ENCODE peak calls at places on chromosomes 5 and 9, in six cellular contexts. Y is stimulated activated CD8-positive, alpha-beta memory T cell treated with anti-CD3 and anti-CD28 coated beads, Interleukin-4, amount 100 ng/mL, for 24 hours; F is psoas muscle; L is activated effector memory CD4-positive, alpha-beta T cell treated with Interleukin-2 at 50 U/mL for 16 hours; E is upper lobe of right lung; X is uterus. N is an unnamed sample.

GRCh38 chr9:121073038-121073437 is 1.7 kb upstream of the CNTRL start:
- DNase-seq in E (no peak), Y (no peak), F (peak; percentile 27), L (no peak), X (peak; percentile 74), N (peak; percentile 36)

GRCh38 chr5:73454379-73455036 is 5.9 kb upstream of the FOXD1 start:
- DNase-seq in Y (no peak), E (no peak), X (no peak), F (no peak), L (no peak), N (no peak)

GRCh38 chr5:14131855-14132503 is 11.2 kb upstream of the TRIO start:
- DNase-seq in F (no peak), Y (no peak), L (no peak), E (no peak), X (no peak), N (no peak)

GRCh38 chr5:90488791-90489190 is 14.1 kb downstream of the POLR3G start:
- DNase-seq in Y (no peak), E (no peak), L (no peak), X (no peak), F (no peak), N (no peak)

GRCh38 chr5:169352901-169353300 is 52.0 kb upstream of the SLIT3 start:
- DNase-seq in Y (no peak), F (no peak), L (no peak), X (no peak), E (no peak), N (no peak)

GRCh38 chr9:33852216-33852826 is 35.4 kb downstream of the UBE2R2 start:
- DNase-seq in E (peak; percentile 71), F (peak; percentile 56), X (peak; percentile 59), L (peak; percentile 36), Y (peak; percentile 7), N (peak; percentile 58)

GRCh38 chr9:97578846-97579245 is 54.3 kb downstream of the TSTD2 start:
- DNase-seq in L (no peak), Y (no peak), X (peak; percentile 13), F (no peak), E (peak; percentile 29), N (no peak)

GRCh38 chr5:116076496-116076895 is 8.3 kb upstream of the COMMD10 start:
- DNase-seq in Y (no peak), E (no peak), F (no peak), L (no peak), X (no peak), N (no peak)

GRCh38 chr9:130689937-130690700 is 3.5 kb upstream of the EXOSC2 start:
- DNase-seq in L (no peak), X (peak; percentile 93), E (no peak), F (peak; percentile 44), Y (no peak), N (no peak)